ENCODE peak calls at places on chromosomes 6 and 20, in ten cellular contexts. R, C, V, I, P, J, Y, B, X and L are unnamed samples.

GRCh38 chr20:1324598-1325172 is 4.3 kb downstream of the SDCBP2 start:
- DNase-seq in R (no peak), C (peak), V (no peak), I (peak), P (peak), J (no peak), Y (no peak), B (no peak), X (peak), L (peak)

GRCh38 chr20:64110411-64111068 is 3.2 kb upstream of the NPBWR2 start:
- DNase-seq in R (no peak), C (no peak), V (no peak), I (no peak), P (no peak), J (no peak), Y (no peak), B (no peak), X (no peak), L (no peak)

GRCh38 chr6:167007930-167008329 is 8.7 kb downstream of the CEP43 start:
- DNase-seq in R (no peak), C (no peak), V (no peak), I (no peak), P (no peak), J (no peak), Y (no peak), B (no peak), X (no peak), L (no peak)

GRCh38 chr6:170023620-170024521 is 267.0 kb downstream of the DLL1 start:
- DNase-seq in R (no peak), C (no peak), V (no peak), I (no peak), P (no peak), J (no peak), Y (no peak), B (no peak), X (no peak), L (no peak)

GRCh38 chr20:37758332-37758731 is 64.5 kb downstream of the CTNNBL1 start:
- DNase-seq in R (no peak), C (no peak), V (peak), I (no peak), P (no peak), J (no peak), Y (no peak), B (no peak), X (no peak), L (no peak)

GRCh38 chr20:35467339-35468224 is 12.2 kb downstream of the CEP250 start:
- DNase-seq in R (no peak), C (no peak), V (peak), I (peak), P (peak), J (no peak), Y (no peak), B (no peak), X (no peak), L (no peak)

GRCh38 chr6:131303338-131303954 is 168.2 kb downstream of the AKAP7 start:
- DNase-seq in R (no peak), C (no peak), V (no peak), I (no peak), P (no peak), J (no peak), Y (no peak), B (no peak), X (no peak), L (no peak)

GRCh38 chr6:31834367-31834703 is 6.8 kb downstream of the HSPA1B start:
- DNase-seq in R (peak), C (peak), V (peak), I (no peak), P (peak), J (peak), Y (no peak), B (peak), X (no peak), L (no peak)

GRCh38 chr6:101296184-101296583 is 97.3 kb upstream of the GRIK2 start:
- DNase-seq in R (no peak), C (peak), V (no peak), I (no peak), P (no peak), J (no peak), Y (peak), B (peak), X (no peak), L (no peak)

GRCh38 chr6:38354905-38355304 is 284.8 kb downstream of the BTBD9 start:
- DNase-seq in R (no peak), C (no peak), V (no peak), I (no peak), P (no peak), J (no peak), Y (no peak), B (no peak), X (no peak), L (no peak)

GRCh38 chr20:36632487-36633284 is 13.3 kb downstream of the SLA2 start:
- DNase-seq in R (no peak), C (no peak), V (peak), I (no peak), P (no peak), J (no peak), Y (no peak), B (no peak), X (no peak), L (no peak)

GRCh38 chr6:33716379-33716778 is 4.9 kb upstream of the UQCC2 start:
- DNase-seq in R (peak), C (no peak), V (no peak), I (no peak), P (no peak), J (no peak), Y (no peak), B (peak), X (no peak), L (no peak)

GRCh38 chr6:105805581-105806023 is 280.5 kb upstream of the PRDM1 start:
- DNase-seq in R (no peak), C (no peak), V (no peak), I (peak), P (no peak), J (no peak), Y (no peak), B (no peak), X (no peak), L (no peak)